ENCODE peak calls at places on chromosomes 3 and 15, in four cellular contexts. H is C1 segment of cervical spinal cord, O is Daoy, V is stomach. K is an unnamed sample.

GRCh38 chr3:18258492-18258891 is 166.6 kb downstream of the SATB1 start:
- DNase-seq in H (no peak), O (no peak), V (no peak), K (no peak)

GRCh38 chr3:129398803-129399144 is 29.7 kb downstream of the EFCAB12 start:
- DNase-seq in H (no peak), O (no peak), V (peak), K (no peak)

GRCh38 chr3:123330441-123330991 is 118.4 kb downstream of the ADCY5 start:
- DNase-seq in H (no peak), O (no peak), V (no peak), K (peak)

GRCh38 chr3:172869356-172869755 is 118.8 kb downstream of the ECT2 start:
- DNase-seq in H (no peak), O (no peak), V (no peak), K (no peak)

GRCh38 chr3:100411091-100411982 is 10.0 kb downstream of the LNP1 start:
- DNase-seq in H (no peak), O (no peak), V (no peak), K (no peak)

GRCh38 chr15:57218826-57219576 is 157.3 kb upstream of the CGNL1 start:
- DNase-seq in H (no peak), O (peak), V (no peak), K (peak)

GRCh38 chr3:111871809-111872623 is 13.0 kb downstream of the PHLDB2 start:
- DNase-seq in H (no peak), O (no peak), V (no peak), K (no peak)

GRCh38 chr3:18611991-18612390 is 186.9 kb upstream of the SATB1 start:
- DNase-seq in H (no peak), O (no peak), V (no peak), K (no peak)

GRCh38 chr3:153209596-153209995 is 47.6 kb downstream of the RAP2B start:
- DNase-seq in H (no peak), O (peak), V (no peak), K (peak)

GRCh38 chr3:181176610-181177009 is 187.1 kb upstream of the DNAJC19 start:
- DNase-seq in H (peak), O (peak), V (peak), K (peak)

GRCh38 chr3:164267031-164267430 is 811.3 kb downstream of the SI start:
- DNase-seq in H (no peak), O (no peak), V (no peak), K (no peak)

GRCh38 chr3:189278211-189278610 is 106.4 kb downstream of the TPRG1 start:
- DNase-seq in H (no peak), O (no peak), V (no peak), K (no peak)

GRCh38 chr3:117856354-117856753 is 1146.8 kb downstream of the TUSC7 start:
- DNase-seq in H (no peak), O (no peak), V (no peak), K (no peak)

GRCh38 chr15:92801774-92802464 is 98.2 kb upstream of the CHD2 start:
- DNase-seq in H (no peak), O (peak), V (no peak), K (no peak)

GRCh38 chr15:90400759-90401314 is 12.8 kb downstream of the IQGAP1 start:
- DNase-seq in H (no peak), O (peak), V (peak), K (peak)

GRCh38 chr3:187714404-187714979 is 12.1 kb upstream of the RTP2 start:
- DNase-seq in H (no peak), O (peak), V (peak), K (peak)

GRCh38 chr3:50316657-50317242 is 5.8 kb downstream of the HYAL2 start:
- DNase-seq in H (no peak), O (peak), V (peak), K (no peak)

GRCh38 chr3:129597087-129597791 is 9.2 kb downstream of the PLXND1 start:
- DNase-seq in H (no peak), O (peak), V (no peak), K (no peak)

GRCh38 chr15:64856429-64857145 is 14.9 kb downstream of the PLEKHO2 start:
- DNase-seq in H (peak), O (peak), V (no peak), K (no peak)

GRCh38 chr3:71599416-71599815 is 15.9 kb upstream of the FOXP1 start:
- DNase-seq in H (no peak), O (no peak), V (no peak), K (no peak)

GRCh38 chr3:132343018-132343612 is 25.9 kb downstream of the ACP3 start:
- DNase-seq in H (no peak), O (peak), V (peak), K (peak)

GRCh38 chr15:77525411-77525811 is 104.7 kb downstream of the HMG20A start:
- DNase-seq in H (no peak), O (no peak), V (no peak), K (peak)

GRCh38 chr3:177929310-177929709 is 606.9 kb upstream of the KCNMB2 start:
- DNase-seq in H (no peak), O (no peak), V (no peak), K (no peak)

GRCh38 chr3:158167737-158168469 is 58.0 kb downstream of the RSRC1 start:
- DNase-seq in H (no peak), O (peak), V (no peak), K (peak)